ENCODE peak calls at places on chromosomes 6 and 20, in five cellular contexts. V is progenitor cell of endocrine pancreas, T is posterior cingulate gyrus, S is upper lobe of right lung, F is nephron progenitor cell. G is an unnamed sample.

GRCh38 chr20:43949741-43950618 is 35.3 kb downstream of the TOX2 start:
- DNase-seq in V (no peak), F (no peak), S (no peak), T (no peak), G (no peak)

GRCh38 chr6:37635319-37635718 is 62.4 kb downstream of the MDGA1 start:
- DNase-seq in V (no peak), T (no peak), F (no peak), S (no peak), G (no peak)

GRCh38 chr6:156617376-156617775 is 159.8 kb upstream of the ARID1B start:
- DNase-seq in V (no peak), F (no peak), S (no peak), T (no peak), G (no peak)

GRCh38 chr6:143157146-143157545 is 96.5 kb downstream of the AIG1 start:
- DNase-seq in F (no peak), T (no peak), S (no peak), V (no peak), G (no peak)

GRCh38 chr20:51811040-51811351 is 8.7 kb upstream of the SALL4 start:
- DNase-seq in F (no peak), T (no peak), V (no peak), S (no peak), G (no peak)

GRCh38 chr6:116971959-116972358 is 94.9 kb downstream of the RFX6 start:
- DNase-seq in S (no peak), F (peak; percentile 30), T (no peak), V (no peak), G (no peak)

GRCh38 chr6:128743974-128744765 is 138.8 kb upstream of the LAMA2 start:
- DNase-seq in T (no peak), S (no peak), F (no peak), V (no peak), G (no peak)

GRCh38 chr6:141451508-141452353 is 681.0 kb upstream of the GJE1 start:
- DNase-seq in F (no peak), V (no peak), T (no peak), S (no peak), G (no peak)

GRCh38 chr6:6715465-6715864 is 126.9 kb downstream of the LY86 start:
- DNase-seq in S (no peak), V (no peak), F (no peak), T (no peak), G (no peak)

GRCh38 chr20:63272105-63273078 is at the start of gene ARFGAP1:
- DNase-seq in T (peak; percentile 98), F (peak; percentile 97), V (peak; percentile 87), S (peak; percentile 96), G (peak; percentile 93)

GRCh38 chr6:61679625-61680024 is 606.4 kb downstream of the KHDRBS2 start:
- DNase-seq in V (no peak), S (no peak), F (no peak), T (no peak), G (no peak)

GRCh38 chr6:119285908-119286625 is 63.5 kb downstream of the MAN1A1 start:
- DNase-seq in S (no peak), F (no peak), V (no peak), T (no peak), G (no peak)

GRCh38 chr6:44056392-44057237 is 70.6 kb downstream of the MRPL14 start:
- DNase-seq in V (no peak), T (peak; percentile 98), F (no peak), S (no peak), G (no peak)

GRCh38 chr6:27332692-27333641 is 20.9 kb upstream of the POM121L2 start:
- DNase-seq in V (no peak), F (peak; percentile 46), S (no peak), T (no peak), G (peak; percentile 76)

GRCh38 chr20:62501801-62502495 is 26.2 kb upstream of the GATA5 start:
- DNase-seq in V (no peak), S (no peak), F (no peak), T (no peak), G (no peak)

GRCh38 chr20:3470208-3470626 is 601 bp upstream of the ATRN start:
- DNase-seq in F (no peak), S (no peak), T (no peak), V (no peak), G (no peak)

GRCh38 chr6:48736486-48737206 is 625.6 kb upstream of the PTCHD4 start:
- DNase-seq in T (no peak), V (no peak), F (no peak), S (no peak), G (no peak)

GRCh38 chr6:128209771-128210170 is 308.9 kb upstream of the THEMIS start:
- DNase-seq in T (no peak), F (no peak), V (no peak), S (no peak), G (no peak)

GRCh38 chr20:18727032-18727508 is 86.5 kb upstream of the SCP2D1 start:
- DNase-seq in S (no peak), V (no peak), F (no peak), T (no peak), G (no peak)

GRCh38 chr6:2940010-2940850 is 31.1 kb downstream of the SERPINB6 start:
- DNase-seq in T (no peak), F (no peak), S (no peak), V (no peak), G (no peak)

GRCh38 chr6:37819802-37820712 is 530 bp downstream of the ZFAND3 start:
- DNase-seq in S (peak; percentile 86), V (peak; percentile 16), F (no peak), T (no peak), G (peak; percentile 61)

GRCh38 chr6:2047855-2048254 is 197.6 kb downstream of the GMDS start:
- DNase-seq in T (no peak), V (no peak), F (no peak), S (no peak), G (no peak)

GRCh38 chr6:108942556-108943492 is 94.6 kb downstream of the ARMC2 start:
- DNase-seq in T (no peak), F (no peak), V (no peak), S (no peak), G (no peak)

GRCh38 chr6:1449896-1450295 is 60.5 kb downstream of the FOXF2 start:
- DNase-seq in V (no peak), F (no peak), S (no peak), T (no peak), G (no peak)

GRCh38 chr20:38023181-38024085 is 9.8 kb downstream of the TTI1 start:
- DNase-seq in V (no peak), F (no peak), S (no peak), T (no peak), G (no peak)

GRCh38 chr6:89842228-89842627 is 12.5 kb downstream of the CASP8AP2 start:
- DNase-seq in V (no peak), F (no peak), S (no peak), T (no peak), G (no peak)

GRCh38 chr6:128280960-128281359 is 239.4 kb downstream of the PTPRK start:
- DNase-seq in F (peak; percentile 42), S (no peak), T (no peak), V (peak; percentile 9), G (no peak)

GRCh38 chr20:53642196-53643030 is 48.8 kb upstream of the ZNF217 start:
- DNase-seq in S (no peak), F (peak; percentile 14), T (no peak), V (no peak), G (no peak)